ENCODE peak calls at places on chromosomes 7 and 10, in seven cellular contexts. One of them, this sample, is unnamed.

GRCh38 chr7:372939-373791 is 83.2 kb downstream of the FOXL3 start:
- DNase-seq in dorsolateral prefrontal cortex: no peak
- DNase-seq in GM13977: no peak
- DNase-seq in activated T-cell treated with anti-CD3 and anti-CD28 coated beads for 1 hour: no peak
- DNase-seq in NCI-H1092 treated with DMSO at 0.1 percent for 48 hours: no peak
- DNase-seq in iris pigment epithelial cell: no peak
- DNase-seq in T follicular helper cell: no peak
- DNase-seq in this sample: no peak

GRCh38 chr7:105438847-105439173 is 50.1 kb upstream of the SRPK2 start:
- DNase-seq in iris pigment epithelial cell: no peak
- DNase-seq in activated T-cell treated with anti-CD3 and anti-CD28 coated beads for 1 hour: no peak
- DNase-seq in NCI-H1092 treated with DMSO at 0.1 percent for 48 hours: no peak
- DNase-seq in T follicular helper cell: no peak
- DNase-seq in GM13977: no peak
- DNase-seq in dorsolateral prefrontal cortex: no peak
- DNase-seq in this sample: no peak

GRCh38 chr10:126147866-126148578 is 240.3 kb downstream of the ADAM12 start:
- DNase-seq in T follicular helper cell: no peak
- DNase-seq in activated T-cell treated with anti-CD3 and anti-CD28 coated beads for 1 hour: no peak
- DNase-seq in iris pigment epithelial cell: peak
- DNase-seq in dorsolateral prefrontal cortex: no peak
- DNase-seq in NCI-H1092 treated with DMSO at 0.1 percent for 48 hours: no peak
- DNase-seq in GM13977: no peak
- DNase-seq in this sample: no peak

GRCh38 chr7:104267701-104268368 is 60.0 kb upstream of the ORC5 start:
- DNase-seq in dorsolateral prefrontal cortex: no peak
- DNase-seq in activated T-cell treated with anti-CD3 and anti-CD28 coated beads for 1 hour: no peak
- DNase-seq in GM13977: no peak
- DNase-seq in NCI-H1092 treated with DMSO at 0.1 percent for 48 hours: peak
- DNase-seq in iris pigment epithelial cell: peak
- DNase-seq in T follicular helper cell: no peak
- DNase-seq in this sample: no peak

GRCh38 chr7:6106140-6106904 is 75.1 kb downstream of the ANKRD61 start:
- DNase-seq in NCI-H1092 treated with DMSO at 0.1 percent for 48 hours: no peak
- DNase-seq in dorsolateral prefrontal cortex: peak
- DNase-seq in T follicular helper cell: peak
- DNase-seq in activated T-cell treated with anti-CD3 and anti-CD28 coated beads for 1 hour: no peak
- DNase-seq in GM13977: peak
- DNase-seq in iris pigment epithelial cell: peak
- DNase-seq in this sample: no peak

GRCh38 chr10:88932539-88933256 is 19.9 kb downstream of the ACTA2 start:
- DNase-seq in activated T-cell treated with anti-CD3 and anti-CD28 coated beads for 1 hour: no peak
- DNase-seq in dorsolateral prefrontal cortex: no peak
- DNase-seq in iris pigment epithelial cell: peak
- DNase-seq in GM13977: peak
- DNase-seq in T follicular helper cell: peak
- DNase-seq in NCI-H1092 treated with DMSO at 0.1 percent for 48 hours: peak
- DNase-seq in this sample: peak

GRCh38 chr7:99794585-99795502 is 10.9 kb upstream of the CYP3A4 start:
- DNase-seq in GM13977: no peak
- DNase-seq in T follicular helper cell: no peak
- DNase-seq in dorsolateral prefrontal cortex: no peak
- DNase-seq in activated T-cell treated with anti-CD3 and anti-CD28 coated beads for 1 hour: no peak
- DNase-seq in NCI-H1092 treated with DMSO at 0.1 percent for 48 hours: no peak
- DNase-seq in iris pigment epithelial cell: peak
- DNase-seq in this sample: no peak

GRCh38 chr7:77917500-77918262 is 119.1 kb downstream of the PHTF2 start:
- DNase-seq in T follicular helper cell: no peak
- DNase-seq in activated T-cell treated with anti-CD3 and anti-CD28 coated beads for 1 hour: no peak
- DNase-seq in dorsolateral prefrontal cortex: no peak
- DNase-seq in GM13977: no peak
- DNase-seq in iris pigment epithelial cell: no peak
- DNase-seq in NCI-H1092 treated with DMSO at 0.1 percent for 48 hours: peak
- DNase-seq in this sample: no peak

GRCh38 chr10:85864866-85865526 is 501.6 kb downstream of the GRID1 start:
- DNase-seq in activated T-cell treated with anti-CD3 and anti-CD28 coated beads for 1 hour: no peak
- DNase-seq in NCI-H1092 treated with DMSO at 0.1 percent for 48 hours: no peak
- DNase-seq in T follicular helper cell: no peak
- DNase-seq in dorsolateral prefrontal cortex: no peak
- DNase-seq in GM13977: no peak
- DNase-seq in iris pigment epithelial cell: no peak
- DNase-seq in this sample: no peak

GRCh38 chr7:537911-538634 is 18.4 kb upstream of the PDGFA start:
- DNase-seq in activated T-cell treated with anti-CD3 and anti-CD28 coated beads for 1 hour: no peak
- DNase-seq in dorsolateral prefrontal cortex: no peak
- DNase-seq in NCI-H1092 treated with DMSO at 0.1 percent for 48 hours: no peak
- DNase-seq in GM13977: no peak
- DNase-seq in iris pigment epithelial cell: peak
- DNase-seq in T follicular helper cell: no peak
- DNase-seq in this sample: no peak

GRCh38 chr7:44045226-44046014 is 918 bp downstream of the DBNL start:
- DNase-seq in dorsolateral prefrontal cortex: peak
- DNase-seq in iris pigment epithelial cell: no peak
- DNase-seq in NCI-H1092 treated with DMSO at 0.1 percent for 48 hours: no peak
- DNase-seq in activated T-cell treated with anti-CD3 and anti-CD28 coated beads for 1 hour: no peak
- DNase-seq in GM13977: no peak
- DNase-seq in T follicular helper cell: no peak
- DNase-seq in this sample: no peak

GRCh38 chr7:151195616-151196450 is 8.8 kb upstream of the ASB10 start:
- DNase-seq in T follicular helper cell: no peak
- DNase-seq in dorsolateral prefrontal cortex: no peak
- DNase-seq in GM13977: no peak
- DNase-seq in iris pigment epithelial cell: no peak
- DNase-seq in NCI-H1092 treated with DMSO at 0.1 percent for 48 hours: no peak
- DNase-seq in activated T-cell treated with anti-CD3 and anti-CD28 coated beads for 1 hour: no peak
- DNase-seq in this sample: no peak

GRCh38 chr10:132120734-132121510 is 55.2 kb downstream of the JAKMIP3 start:
- DNase-seq in GM13977: no peak
- DNase-seq in iris pigment epithelial cell: no peak
- DNase-seq in T follicular helper cell: no peak
- DNase-seq in dorsolateral prefrontal cortex: peak
- DNase-seq in NCI-H1092 treated with DMSO at 0.1 percent for 48 hours: no peak
- DNase-seq in activated T-cell treated with anti-CD3 and anti-CD28 coated beads for 1 hour: no peak
- DNase-seq in this sample: no peak

GRCh38 chr7:21616796-21617436 is 74.1 kb downstream of the DNAH11 start:
- DNase-seq in dorsolateral prefrontal cortex: no peak
- DNase-seq in NCI-H1092 treated with DMSO at 0.1 percent for 48 hours: no peak
- DNase-seq in iris pigment epithelial cell: peak
- DNase-seq in activated T-cell treated with anti-CD3 and anti-CD28 coated beads for 1 hour: no peak
- DNase-seq in GM13977: no peak
- DNase-seq in T follicular helper cell: no peak
- DNase-seq in this sample: no peak

GRCh38 chr10:89310092-89310886 is 8.4 kb downstream of the IFIT2 start:
- DNase-seq in dorsolateral prefrontal cortex: no peak
- DNase-seq in GM13977: no peak
- DNase-seq in activated T-cell treated with anti-CD3 and anti-CD28 coated beads for 1 hour: no peak
- DNase-seq in T follicular helper cell: no peak
- DNase-seq in iris pigment epithelial cell: no peak
- DNase-seq in NCI-H1092 treated with DMSO at 0.1 percent for 48 hours: no peak
- DNase-seq in this sample: no peak